ENCODE peak calls at places on chromosomes 7 and 10, in ten cellular contexts. One of them, this sample, is unnamed.

GRCh38 chr7:359776-360361 is 69.9 kb downstream of the FOXL3 start:
- DNase-seq in uterus: no peak
- DNase-seq in OCI-LY7: no peak
- DNase-seq in brain microvascular endothelial cell: no peak
- DNase-seq in CD8-positive, alpha-beta T cell: no peak
- DNase-seq in heart right ventricle: peak; percentile 7
- DNase-seq in hepatocyte: no peak
- DNase-seq in fibroblast of lung: no peak
- DNase-seq in dorsolateral prefrontal cortex: no peak
- DNase-seq in GM12865: no peak
- DNase-seq in this sample: no peak

GRCh38 chr7:151137841-151138540 is 29.5 kb downstream of the GBX1 start:
- DNase-seq in uterus: peak; percentile 12
- DNase-seq in OCI-LY7: no peak
- DNase-seq in brain microvascular endothelial cell: no peak
- DNase-seq in CD8-positive, alpha-beta T cell: no peak
- DNase-seq in heart right ventricle: no peak
- DNase-seq in hepatocyte: no peak
- DNase-seq in fibroblast of lung: no peak
- DNase-seq in dorsolateral prefrontal cortex: no peak
- DNase-seq in GM12865: no peak
- DNase-seq in this sample: no peak

GRCh38 chr10:129174167-129175014 is 292.6 kb upstream of the MGMT start:
- DNase-seq in uterus: no peak
- DNase-seq in OCI-LY7: no peak
- DNase-seq in brain microvascular endothelial cell: no peak
- DNase-seq in CD8-positive, alpha-beta T cell: no peak
- DNase-seq in heart right ventricle: no peak
- DNase-seq in hepatocyte: no peak
- DNase-seq in fibroblast of lung: no peak
- DNase-seq in dorsolateral prefrontal cortex: no peak
- DNase-seq in GM12865: no peak
- DNase-seq in this sample: no peak

GRCh38 chr7:29194594-29195417 is at the start of gene CHN2:
- DNase-seq in uterus: peak; percentile 44
- DNase-seq in OCI-LY7: no peak
- DNase-seq in brain microvascular endothelial cell: peak; percentile 5
- DNase-seq in CD8-positive, alpha-beta T cell: peak; percentile 26
- DNase-seq in heart right ventricle: peak; percentile 58
- DNase-seq in hepatocyte: peak; percentile 79
- DNase-seq in fibroblast of lung: no peak
- DNase-seq in dorsolateral prefrontal cortex: peak; percentile 67
- DNase-seq in GM12865: peak; percentile 14
- DNase-seq in this sample: peak; percentile 21

GRCh38 chr10:118980135-118980865 is 49.2 kb upstream of the NANOS1 start:
- DNase-seq in uterus: no peak
- DNase-seq in OCI-LY7: no peak
- DNase-seq in brain microvascular endothelial cell: no peak
- DNase-seq in CD8-positive, alpha-beta T cell: no peak
- DNase-seq in heart right ventricle: no peak
- DNase-seq in hepatocyte: no peak
- DNase-seq in fibroblast of lung: no peak
- DNase-seq in dorsolateral prefrontal cortex: no peak
- DNase-seq in GM12865: no peak
- DNase-seq in this sample: no peak

GRCh38 chr10:6607187-6607586 is 27.1 kb upstream of the PRKCQ start:
- DNase-seq in uterus: no peak
- DNase-seq in OCI-LY7: no peak
- DNase-seq in brain microvascular endothelial cell: no peak
- DNase-seq in CD8-positive, alpha-beta T cell: peak; percentile 37
- DNase-seq in heart right ventricle: no peak
- DNase-seq in hepatocyte: no peak
- DNase-seq in fibroblast of lung: no peak
- DNase-seq in dorsolateral prefrontal cortex: no peak
- DNase-seq in GM12865: no peak
- DNase-seq in this sample: no peak

GRCh38 chr7:139732471-139733167 is 45.2 kb downstream of the HIPK2 start:
- DNase-seq in uterus: no peak
- DNase-seq in OCI-LY7: no peak
- DNase-seq in brain microvascular endothelial cell: no peak
- DNase-seq in CD8-positive, alpha-beta T cell: no peak
- DNase-seq in heart right ventricle: no peak
- DNase-seq in hepatocyte: no peak
- DNase-seq in fibroblast of lung: no peak
- DNase-seq in dorsolateral prefrontal cortex: no peak
- DNase-seq in GM12865: no peak
- DNase-seq in this sample: no peak

GRCh38 chr7:31027161-31027965 is 24.7 kb upstream of the ADCYAP1R1 start:
- DNase-seq in uterus: peak; percentile 69
- DNase-seq in OCI-LY7: no peak
- DNase-seq in brain microvascular endothelial cell: no peak
- DNase-seq in CD8-positive, alpha-beta T cell: no peak
- DNase-seq in heart right ventricle: peak; percentile 32
- DNase-seq in hepatocyte: peak; percentile 65
- DNase-seq in fibroblast of lung: no peak
- DNase-seq in dorsolateral prefrontal cortex: peak; percentile 76
- DNase-seq in GM12865: peak; percentile 57
- DNase-seq in this sample: peak; percentile 23

GRCh38 chr10:109741712-109742111 is 181.6 kb downstream of the XPNPEP1 start:
- DNase-seq in uterus: no peak
- DNase-seq in OCI-LY7: no peak
- DNase-seq in brain microvascular endothelial cell: no peak
- DNase-seq in CD8-positive, alpha-beta T cell: no peak
- DNase-seq in heart right ventricle: no peak
- DNase-seq in hepatocyte: no peak
- DNase-seq in fibroblast of lung: no peak
- DNase-seq in dorsolateral prefrontal cortex: no peak
- DNase-seq in GM12865: no peak
- DNase-seq in this sample: no peak

GRCh38 chr10:110568055-110568735 is 700 bp downstream of the SMC3 start:
- DNase-seq in uterus: no peak
- DNase-seq in OCI-LY7: peak; percentile 63
- DNase-seq in brain microvascular endothelial cell: no peak
- DNase-seq in CD8-positive, alpha-beta T cell: peak; percentile 40
- DNase-seq in heart right ventricle: no peak
- DNase-seq in hepatocyte: peak; percentile 53
- DNase-seq in fibroblast of lung: peak; percentile 16
- DNase-seq in dorsolateral prefrontal cortex: peak; percentile 42
- DNase-seq in GM12865: peak; percentile 67
- DNase-seq in this sample: peak; percentile 23

GRCh38 chr7:105325225-105325904 is 63.4 kb downstream of the SRPK2 start:
- DNase-seq in uterus: no peak
- DNase-seq in OCI-LY7: peak; percentile 18
- DNase-seq in brain microvascular endothelial cell: no peak
- DNase-seq in CD8-positive, alpha-beta T cell: no peak
- DNase-seq in heart right ventricle: no peak
- DNase-seq in hepatocyte: no peak
- DNase-seq in fibroblast of lung: no peak
- DNase-seq in dorsolateral prefrontal cortex: no peak
- DNase-seq in GM12865: peak; percentile 38
- DNase-seq in this sample: no peak

GRCh38 chr10:71128311-71129010 is 83.9 kb upstream of the UNC5B start:
- DNase-seq in uterus: no peak
- DNase-seq in OCI-LY7: no peak
- DNase-seq in brain microvascular endothelial cell: peak; percentile 5
- DNase-seq in CD8-positive, alpha-beta T cell: no peak
- DNase-seq in heart right ventricle: no peak
- DNase-seq in hepatocyte: no peak
- DNase-seq in fibroblast of lung: no peak
- DNase-seq in dorsolateral prefrontal cortex: no peak
- DNase-seq in GM12865: no peak
- DNase-seq in this sample: no peak

GRCh38 chr10:117439243-117439912 is 64.1 kb upstream of the PDZD8 start:
- DNase-seq in uterus: peak; percentile 66
- DNase-seq in OCI-LY7: no peak
- DNase-seq in brain microvascular endothelial cell: no peak
- DNase-seq in CD8-positive, alpha-beta T cell: no peak
- DNase-seq in heart right ventricle: no peak
- DNase-seq in hepatocyte: peak; percentile 21
- DNase-seq in fibroblast of lung: no peak
- DNase-seq in dorsolateral prefrontal cortex: peak; percentile 38
- DNase-seq in GM12865: no peak
- DNase-seq in this sample: peak; percentile 85

DNA sequence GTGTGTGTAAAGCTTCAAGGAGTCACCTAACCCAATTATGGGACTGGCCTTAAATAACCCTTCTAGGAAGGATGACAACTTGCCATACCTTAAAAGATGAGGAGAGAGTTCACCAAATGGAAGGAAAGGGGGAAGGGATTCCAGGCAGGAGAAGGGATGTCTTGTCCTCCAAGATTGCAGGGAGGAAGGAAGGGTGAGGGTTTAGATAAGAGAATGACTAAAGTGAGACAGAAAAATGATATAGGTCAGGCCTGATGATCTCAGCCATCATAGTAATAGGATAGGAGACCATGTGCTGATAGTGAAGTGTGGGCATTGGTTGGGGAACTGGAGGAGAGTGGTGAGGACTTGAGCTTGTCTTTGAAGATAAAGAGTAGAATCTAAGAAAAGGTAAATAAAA is 7.7 kb upstream of the TMEM26 start:
- DNase-seq in uterus: no peak
- DNase-seq in OCI-LY7: no peak
- DNase-seq in brain microvascular endothelial cell: no peak
- DNase-seq in CD8-positive, alpha-beta T cell: no peak
- DNase-seq in heart right ventricle: no peak
- DNase-seq in hepatocyte: no peak
- DNase-seq in fibroblast of lung: no peak
- DNase-seq in dorsolateral prefrontal cortex: no peak
- DNase-seq in GM12865: no peak
- DNase-seq in this sample: no peak
- H3K4me3 ChIP-seq in uterus: no peak overlapping the region
- H3K4me3 ChIP-seq in OCI-LY7: no peak overlapping the region
- H3K4me3 ChIP-seq in brain microvascular endothelial cell: no peak overlapping the region
- H3K4me3 ChIP-seq in CD8-positive, alpha-beta T cell: no peak overlapping the region
- H3K4me3 ChIP-seq in heart right ventricle: no peak overlapping the region
- H3K4me3 ChIP-seq in hepatocyte: no peak overlapping the region
- H3K4me3 ChIP-seq in fibroblast of lung: no peak overlapping the region
- H3K4me3 ChIP-seq in dorsolateral prefrontal cortex: no peak overlapping the region
- H3K4me3 ChIP-seq in GM12865: no peak overlapping the region
- H3K4me3 ChIP-seq in this sample: no peak overlapping the region

GRCh38 chr10:86102446-86102845 is 264.1 kb downstream of the GRID1 start:
- DNase-seq in uterus: no peak
- DNase-seq in OCI-LY7: no peak
- DNase-seq in brain microvascular endothelial cell: no peak
- DNase-seq in CD8-positive, alpha-beta T cell: no peak
- DNase-seq in heart right ventricle: no peak
- DNase-seq in hepatocyte: no peak
- DNase-seq in fibroblast of lung: no peak
- DNase-seq in dorsolateral prefrontal cortex: no peak
- DNase-seq in GM12865: no peak
- DNase-seq in this sample: no peak

GRCh38 chr10:86099542-86100334 is 266.9 kb downstream of the GRID1 start:
- DNase-seq in uterus: no peak
- DNase-seq in OCI-LY7: no peak
- DNase-seq in brain microvascular endothelial cell: no peak
- DNase-seq in CD8-positive, alpha-beta T cell: no peak
- DNase-seq in heart right ventricle: no peak
- DNase-seq in hepatocyte: no peak
- DNase-seq in fibroblast of lung: no peak
- DNase-seq in dorsolateral prefrontal cortex: no peak
- DNase-seq in GM12865: no peak
- DNase-seq in this sample: no peak

GRCh38 chr10:86103391-86104101 is 263.0 kb downstream of the GRID1 start:
- DNase-seq in uterus: no peak
- DNase-seq in OCI-LY7: no peak
- DNase-seq in brain microvascular endothelial cell: no peak
- DNase-seq in CD8-positive, alpha-beta T cell: no peak
- DNase-seq in heart right ventricle: no peak
- DNase-seq in hepatocyte: no peak
- DNase-seq in fibroblast of lung: no peak
- DNase-seq in dorsolateral prefrontal cortex: no peak
- DNase-seq in GM12865: no peak
- DNase-seq in this sample: no peak

GRCh38 chr10:86102031-86102430 is 264.6 kb downstream of the GRID1 start:
- DNase-seq in uterus: no peak
- DNase-seq in OCI-LY7: no peak
- DNase-seq in brain microvascular endothelial cell: no peak
- DNase-seq in CD8-positive, alpha-beta T cell: no peak
- DNase-seq in heart right ventricle: no peak
- DNase-seq in hepatocyte: no peak
- DNase-seq in fibroblast of lung: no peak
- DNase-seq in dorsolateral prefrontal cortex: no peak
- DNase-seq in GM12865: no peak
- DNase-seq in this sample: no peak

DNA sequence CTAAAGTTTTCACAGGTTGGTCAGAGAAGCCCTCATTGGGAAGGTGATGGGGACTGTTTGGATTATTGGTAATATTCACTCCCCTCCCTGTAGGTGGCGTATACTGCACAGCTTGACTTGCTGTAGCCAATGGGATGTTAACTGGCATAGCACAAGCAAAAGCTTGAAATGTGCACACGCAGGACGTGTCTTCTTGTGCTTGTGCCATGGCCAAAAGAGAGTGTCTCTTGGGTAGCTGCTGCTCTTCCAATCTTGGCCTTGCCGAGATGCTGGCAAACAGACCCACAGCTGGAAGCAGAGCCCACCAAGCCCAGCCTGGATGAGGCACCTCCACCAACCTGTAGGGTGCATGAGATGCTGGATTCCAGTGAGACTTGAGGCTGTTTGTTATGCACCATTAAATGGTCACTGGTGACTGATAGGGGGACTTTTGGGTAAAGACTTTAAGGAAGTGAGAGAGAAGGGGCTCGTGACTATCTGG is 266.0 kb downstream of the GRID1 start:
- DNase-seq in uterus: no peak
- DNase-seq in OCI-LY7: peak; percentile 66
- DNase-seq in brain microvascular endothelial cell: no peak
- DNase-seq in CD8-positive, alpha-beta T cell: no peak
- DNase-seq in heart right ventricle: no peak
- DNase-seq in hepatocyte: peak; percentile 42
- DNase-seq in fibroblast of lung: no peak
- DNase-seq in dorsolateral prefrontal cortex: no peak
- DNase-seq in GM12865: peak; percentile 38
- DNase-seq in this sample: peak; percentile 9
- TF ChIP-seq CTCF in uterus: no peak
- TF ChIP-seq CTCF in OCI-LY7: peak; percentile 84
- TF ChIP-seq CTCF in brain microvascular endothelial cell: peak; percentile 17
- TF ChIP-seq CTCF in CD8-positive, alpha-beta T cell: no peak
- TF ChIP-seq CTCF in heart right ventricle: peak; percentile 31
- TF ChIP-seq CTCF in hepatocyte: peak; percentile 37
- TF ChIP-seq CTCF in fibroblast of lung: no peak
- TF ChIP-seq CTCF in dorsolateral prefrontal cortex: peak; percentile 18
- TF ChIP-seq CTCF in GM12865: peak; percentile 52
- TF ChIP-seq CTCF in this sample: peak; percentile 26

GRCh38 chr10:122181055-122181732 is 89.9 kb upstream of the BTBD16 start:
- DNase-seq in uterus: no peak
- DNase-seq in OCI-LY7: no peak
- DNase-seq in brain microvascular endothelial cell: peak; percentile 50
- DNase-seq in CD8-positive, alpha-beta T cell: no peak
- DNase-seq in heart right ventricle: no peak
- DNase-seq in hepatocyte: no peak
- DNase-seq in fibroblast of lung: peak; percentile 33
- DNase-seq in dorsolateral prefrontal cortex: no peak
- DNase-seq in GM12865: no peak
- DNase-seq in this sample: peak; percentile 45
- H3K4me3 ChIP-seq in uterus: no peak overlapping the region
- H3K4me3 ChIP-seq in OCI-LY7: no peak overlapping the region
- H3K4me3 ChIP-seq in brain microvascular endothelial cell: no peak overlapping the region
- H3K4me3 ChIP-seq in CD8-positive, alpha-beta T cell: no peak overlapping the region
- H3K4me3 ChIP-seq in heart right ventricle: no peak overlapping the region
- H3K4me3 ChIP-seq in hepatocyte: no peak overlapping the region
- H3K4me3 ChIP-seq in fibroblast of lung: no peak overlapping the region
- H3K4me3 ChIP-seq in dorsolateral prefrontal cortex: no peak overlapping the region
- H3K4me3 ChIP-seq in GM12865: no peak overlapping the region
- H3K4me3 ChIP-seq in this sample: no peak overlapping the region

GRCh38 chr7:46854958-46855473 is 726.9 kb downstream of the TNS3 start:
- DNase-seq in uterus: no peak
- DNase-seq in OCI-LY7: no peak
- DNase-seq in brain microvascular endothelial cell: peak; percentile 56
- DNase-seq in CD8-positive, alpha-beta T cell: no peak
- DNase-seq in heart right ventricle: no peak
- DNase-seq in hepatocyte: no peak
- DNase-seq in fibroblast of lung: peak; percentile 6
- DNase-seq in dorsolateral prefrontal cortex: no peak
- DNase-seq in GM12865: no peak
- DNase-seq in this sample: peak; percentile 30
- TF ChIP-seq CTCF in uterus: no peak
- TF ChIP-seq CTCF in OCI-LY7: no peak
- TF ChIP-seq CTCF in brain microvascular endothelial cell: no peak
- TF ChIP-seq CTCF in CD8-positive, alpha-beta T cell: no peak
- TF ChIP-seq CTCF in heart right ventricle: no peak
- TF ChIP-seq CTCF in hepatocyte: no peak
- TF ChIP-seq CTCF in fibroblast of lung: no peak
- TF ChIP-seq CTCF in dorsolateral prefrontal cortex: no peak
- TF ChIP-seq CTCF in GM12865: no peak
- TF ChIP-seq CTCF in this sample: no peak